ENCODE peak calls at places on chromosome 16, in eight cellular contexts. O, G, L, C, Y, U, F and B are unnamed samples.

GRCh38 chr16:53067675-53068074 is 12.9 kb downstream of the CHD9 start:
- DNase-seq in F (no peak), L (no peak), O (no peak), C (no peak), U (no peak), G (no peak), Y (no peak), B (no peak)

GRCh38 chr16:87431926-87432325 is 39.8 kb downstream of the MAP1LC3B start:
- DNase-seq in F (no peak), Y (no peak), O (no peak), C (peak), G (no peak), U (peak), L (no peak), B (no peak)

GRCh38 chr16:50616883-50617629 is 64.1 kb downstream of the SNX20 start:
- DNase-seq in O (peak), G (no peak), U (no peak), C (no peak), Y (no peak), L (no peak), F (no peak), B (no peak)

GRCh38 chr16:10619271-10619849 is 39.0 kb upstream of the EMP2 start:
- DNase-seq in L (no peak), Y (peak), O (no peak), C (no peak), G (no peak), U (no peak), F (peak), B (peak)

GRCh38 chr16:1707193-1707790 is 1.3 kb downstream of the MAPK8IP3 start:
- DNase-seq in G (no peak), U (peak), O (no peak), F (peak), L (no peak), C (peak), Y (peak), B (no peak)

GRCh38 chr16:78473031-78473699 is 373.7 kb downstream of the WWOX start:
- DNase-seq in G (no peak), L (no peak), F (no peak), Y (no peak), U (no peak), O (no peak), C (no peak), B (no peak)

GRCh38 chr16:89115216-89115949 is 21.7 kb downstream of the ACSF3 start:
- DNase-seq in G (peak), L (no peak), O (peak), U (no peak), Y (no peak), F (peak), C (no peak), B (no peak)

GRCh38 chr16:11152677-11153321 is 103.2 kb downstream of the SOCS1 start:
- DNase-seq in Y (no peak), L (no peak), G (no peak), C (no peak), O (no peak), U (no peak), F (no peak), B (no peak)

GRCh38 chr16:55478827-55479559 is at the start of gene MMP2:
- DNase-seq in C (peak), G (no peak), F (no peak), Y (peak), L (no peak), U (peak), O (peak), B (peak)

GRCh38 chr16:89917773-89918452 is 749 bp upstream of the MC1R start:
- DNase-seq in G (peak), C (peak), U (peak), F (peak), O (peak), L (no peak), Y (peak), B (no peak)

GRCh38 chr16:78816499-78817441 is 717.3 kb downstream of the WWOX start:
- DNase-seq in C (no peak), L (no peak), G (no peak), F (peak), O (no peak), Y (no peak), U (peak), B (no peak)

GRCh38 chr16:85086347-85087291 is 25.7 kb downstream of the CIBAR2 start:
- DNase-seq in L (peak), Y (peak), G (peak), F (peak), O (peak), C (peak), U (peak), B (peak)

GRCh38 chr16:48218473-48218872 is 25.6 kb upstream of the LONP2 start:
- DNase-seq in Y (no peak), L (no peak), F (no peak), U (no peak), G (no peak), O (no peak), C (no peak), B (no peak)

GRCh38 chr16:23835390-23836077 is at the start of gene PRKCB:
- DNase-seq in L (peak), U (no peak), G (peak), Y (peak), F (peak), O (peak), C (peak), B (peak)

GRCh38 chr16:85800321-85800669 is 800 bp downstream of the COX4I1 start:
- DNase-seq in U (no peak), Y (no peak), G (no peak), O (no peak), L (no peak), C (no peak), F (peak), B (no peak)

GRCh38 chr16:77295896-77296295 is 96.7 kb downstream of the SYCE1L start:
- DNase-seq in U (no peak), F (no peak), G (no peak), Y (no peak), L (no peak), O (no peak), C (no peak), B (no peak)

GRCh38 chr16:77780378-77780837 is 8.0 kb upstream of the VAT1L start:
- DNase-seq in C (peak), Y (no peak), O (no peak), G (no peak), F (no peak), U (peak), L (no peak), B (no peak)

GRCh38 chr16:11095935-11096334 is 151.6 kb downstream of the CLEC16A start:
- DNase-seq in C (no peak), G (no peak), L (no peak), U (no peak), O (no peak), Y (no peak), F (no peak), B (no peak)

GRCh38 chr16:69225136-69225535 is 38.2 kb downstream of the SNTB2 start:
- DNase-seq in Y (no peak), L (no peak), F (no peak), O (no peak), U (no peak), G (no peak), C (no peak), B (no peak)

GRCh38 chr16:81784042-81784785 is 5.1 kb downstream of the PLCG2 start:
- DNase-seq in F (no peak), L (no peak), Y (no peak), G (no peak), C (no peak), O (no peak), U (no peak), B (no peak)

GRCh38 chr16:53207810-53208752 is 153.3 kb downstream of the CHD9 start:
- DNase-seq in Y (peak), O (no peak), U (peak), L (peak), C (peak), G (no peak), F (peak), B (peak)

GRCh38 chr16:19858006-19858653 is 26.5 kb downstream of the GPRC5B start:
- DNase-seq in U (no peak), G (no peak), O (peak), L (no peak), Y (no peak), C (no peak), F (no peak), B (no peak)

GRCh38 chr16:79874391-79874790 is 273.9 kb upstream of the MAF start:
- DNase-seq in O (no peak), C (no peak), F (no peak), L (no peak), G (no peak), Y (no peak), U (no peak), B (no peak)

GRCh38 chr16:19898924-19899604 is 14.4 kb upstream of the GPRC5B start:
- DNase-seq in U (peak), C (peak), O (no peak), G (peak), Y (peak), L (no peak), F (peak), B (peak)

GRCh38 chr16:20202747-20203146 is 124.6 kb downstream of the GP2 start:
- DNase-seq in G (no peak), C (no peak), Y (no peak), L (no peak), O (no peak), U (no peak), F (no peak), B (no peak)

GRCh38 chr16:57374067-57374534 is 1.8 kb downstream of the CX3CL1 start:
- DNase-seq in O (peak), F (no peak), L (no peak), U (no peak), Y (no peak), G (no peak), C (no peak), B (no peak)

GRCh38 chr16:1047123-1047522 is 25.4 kb upstream of the SSTR5 start:
- DNase-seq in G (no peak), U (no peak), O (no peak), Y (no peak), F (no peak), L (no peak), C (no peak), B (no peak)

GRCh38 chr16:82761858-82762257 is 135.1 kb downstream of the CDH13 start:
- DNase-seq in U (no peak), Y (no peak), G (no peak), L (no peak), O (no peak), C (peak), F (peak), B (no peak)

GRCh38 chr16:84513111-84514065 is 8.9 kb upstream of the MEAK7 start:
- DNase-seq in C (peak), G (no peak), L (no peak), U (no peak), F (peak), O (peak), Y (no peak), B (no peak)

GRCh38 chr16:35752773-35753558 is 2293.6 kb downstream of the TP53TG3F start:
- DNase-seq in F (no peak), C (no peak), Y (no peak), L (no peak), O (no peak), G (no peak), U (no peak), B (no peak)

GRCh38 chr16:87173294-87173883 is 143.8 kb downstream of the C16orf95 start:
- DNase-seq in G (no peak), L (no peak), U (no peak), O (no peak), Y (no peak), C (no peak), F (no peak), B (no peak)

GRCh38 chr16:70396209-70396904 is 42.5 kb downstream of the ST3GAL2 start:
- DNase-seq in L (no peak), G (no peak), Y (no peak), C (peak), F (no peak), O (no peak), U (no peak), B (no peak)

GRCh38 chr16:66489818-66490217 is 60.1 kb downstream of the TK2 start:
- DNase-seq in L (no peak), Y (no peak), G (no peak), C (no peak), F (no peak), O (no peak), U (no peak), B (no peak)

GRCh38 chr16:31502981-31503380 is 5.2 kb downstream of the RUSF1 start:
- DNase-seq in C (no peak), G (no peak), U (peak), O (no peak), Y (no peak), L (no peak), F (no peak), B (no peak)

GRCh38 chr16:80804451-80805383 is at the start of gene CDYL2:
- DNase-seq in G (peak), U (peak), C (peak), Y (peak), F (peak), L (no peak), O (peak), B (no peak)

GRCh38 chr16:81745704-81746558 is 33.2 kb upstream of the PLCG2 start:
- DNase-seq in U (peak), Y (peak), C (peak), G (peak), O (peak), L (no peak), F (peak), B (no peak)